ENCODE peak calls at places on chromosome X, in four cellular contexts. R is H9, Q is WERI-Rb-1, K is fibroblast of lung. C is an unnamed sample.

GRCh38 chrX:102712216-102712966 is at the start of gene GPRASP2:
- DNase-seq in Q (peak), K (peak), R (peak), C (peak)

GRCh38 chrX:68492583-68492982 is 6.3 kb upstream of the YIPF6 start:
- DNase-seq in Q (no peak), R (no peak), K (no peak), C (no peak)

GRCh38 chrX:58025979-58026378 is 115.7 kb upstream of the ZXDA start:
- DNase-seq in Q (peak), K (peak), R (no peak), C (peak)

GRCh38 chrX:97026406-97026805 is 142.7 kb downstream of the RPA4 start:
- DNase-seq in K (peak), R (no peak), Q (no peak), C (peak)

GRCh38 chrX:140822861-140823260 is 113.3 kb downstream of the LINC00632 start:
- DNase-seq in Q (no peak), K (no peak), R (no peak), C (no peak)

GRCh38 chrX:132292753-132293152 is 73.5 kb upstream of the RAP2C start:
- DNase-seq in Q (peak), K (peak), R (peak), C (no peak)

GRCh38 chrX:65757943-65758342 is 90.5 kb downstream of the MSN start:
- DNase-seq in Q (no peak), R (no peak), K (no peak), C (no peak)

GRCh38 chrX:112746812-112747630 is 67.3 kb upstream of the LHFPL1 start:
- DNase-seq in K (peak), Q (no peak), R (no peak), C (no peak)

GRCh38 chrX:115560211-115560977 is 580 bp upstream of the PLS3 start:
- DNase-seq in Q (no peak), R (no peak), K (peak), C (no peak)

GRCh38 chrX:69507500-69507789 is 3.3 kb downstream of the NALF2 start:
- DNase-seq in Q (no peak), R (no peak), K (no peak), C (no peak)

GRCh38 chrX:69508610-69509009 is 4.5 kb downstream of the NALF2 start:
- DNase-seq in K (no peak), Q (no peak), R (no peak), C (no peak)

GRCh38 chrX:69510914-69511513 is 6.9 kb downstream of the NALF2 start:
- DNase-seq in Q (no peak), K (no peak), R (no peak), C (no peak)

GRCh38 chrX:69506617-69507499 is 2.7 kb downstream of the NALF2 start:
- DNase-seq in K (no peak), Q (no peak), R (no peak), C (no peak)

GRCh38 chrX:69510137-69510715 is 6.1 kb downstream of the NALF2 start:
- DNase-seq in R (no peak), Q (no peak), K (no peak), C (no peak)
- H3K27ac ChIP-seq in R (no peak), Q (no peak), K (no peak), C (no peak)

GRCh38 chrX:10169180-10169579 is 12.4 kb downstream of the CLCN4 start:
- DNase-seq in K (no peak), Q (no peak), R (no peak), C (no peak)

GRCh38 chrX:10168226-10168625 is 11.5 kb downstream of the CLCN4 start:
- DNase-seq in R (no peak), Q (no peak), K (peak), C (no peak)

GRCh38 chrX:10166731-10167149 is 10.0 kb downstream of the CLCN4 start:
- DNase-seq in R (no peak), K (no peak), Q (no peak), C (no peak)

GRCh38 chrX:10166248-10166716 is 9.5 kb downstream of the CLCN4 start:
- DNase-seq in K (no peak), R (no peak), Q (no peak), C (no peak)

DNA sequence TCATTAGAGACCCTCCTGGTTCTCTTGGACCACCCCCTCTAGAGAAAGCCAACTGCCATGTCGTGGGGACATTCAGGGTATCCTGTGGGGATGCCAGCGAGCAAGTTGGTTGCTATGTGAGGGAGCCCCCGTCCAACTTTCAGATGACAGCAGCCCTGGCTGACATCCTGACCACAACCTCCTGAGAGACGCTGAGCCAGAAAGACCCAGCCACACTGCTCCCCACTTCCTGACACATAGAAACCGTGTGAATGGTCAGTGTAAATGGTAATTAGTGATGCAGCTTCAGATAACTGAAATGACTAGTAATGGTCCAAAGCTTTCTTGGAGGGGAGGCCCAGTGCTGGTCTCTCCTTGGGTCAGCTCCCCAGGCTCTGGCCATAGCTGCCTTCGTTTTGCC is 10.8 kb downstream of the CLCN4 start:
- DNase-seq in Q (no peak), R (no peak), K (peak), C (no peak)
- H3K27ac ChIP-seq in Q (no peak), R (no peak), K (no peak), C (no peak)

GRCh38 chrX:120751683-120752082 is 121.8 kb upstream of the C1GALT1C1 start:
- DNase-seq in Q (no peak), K (no peak), R (no peak), C (no peak)
- H3K27ac ChIP-seq in Q (no peak), K (no peak), R (no peak), C (no peak)

GRCh38 chrX:119728487-119728886 is 29.9 kb upstream of the SOWAHD start:
- DNase-seq in R (peak), Q (peak), K (no peak), C (no peak)
- H3K27ac ChIP-seq in R (no peak), Q (no peak), K (no peak), C (no peak)

GRCh38 chrX:9339603-9340569 is 125.0 kb upstream of the TBL1X start:
- DNase-seq in Q (no peak), K (no peak), R (no peak), C (peak)

GRCh38 chrX:9338986-9339385 is 125.9 kb upstream of the TBL1X start:
- DNase-seq in K (no peak), R (no peak), Q (no peak), C (no peak)

GRCh38 chrX:9333873-9334272 is 131.0 kb upstream of the TBL1X start:
- DNase-seq in Q (no peak), K (no peak), R (no peak), C (no peak)

GRCh38 chrX:9336501-9336900 is 128.4 kb upstream of the TBL1X start:
- DNase-seq in R (no peak), Q (no peak), K (no peak), C (no peak)

DNA sequence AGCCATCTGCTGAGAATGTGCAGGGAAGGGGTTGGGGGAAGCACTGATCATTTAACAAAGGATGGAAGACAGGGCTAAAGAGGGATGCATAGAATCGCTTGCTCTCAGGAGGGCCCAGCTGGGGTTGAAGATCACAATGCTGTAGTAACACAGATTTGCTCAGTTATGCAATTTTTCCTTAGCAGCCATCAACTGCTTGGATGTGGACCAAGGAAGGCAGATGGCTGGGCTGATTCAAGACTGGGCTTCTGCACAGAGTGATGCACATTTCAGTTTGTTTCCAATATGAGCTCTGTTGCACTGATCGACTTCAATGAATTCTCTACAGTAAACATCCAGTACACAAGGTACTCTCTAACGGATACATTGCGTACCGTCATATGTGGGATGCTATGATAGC is 127.8 kb upstream of the TBL1X start:
- DNase-seq in Q (no peak), K (peak), R (no peak), C (no peak)
- H3K27ac ChIP-seq in Q (no peak), K (no peak), R (no peak), C (no peak)

GRCh38 chrX:11352296-11352741 is 59.1 kb downstream of the AMELX start:
- DNase-seq in K (peak), Q (no peak), R (no peak), C (no peak)
- H3K27ac ChIP-seq in K (peak), Q (no peak), R (no peak), C (no peak)

GRCh38 chrX:119495734-119496520 is 27.7 kb downstream of the SLC25A5 start:
- DNase-seq in Q (no peak), R (no peak), K (no peak), C (peak)
- H3K27ac ChIP-seq in Q (no peak), R (no peak), K (no peak), C (no peak)

DNA sequence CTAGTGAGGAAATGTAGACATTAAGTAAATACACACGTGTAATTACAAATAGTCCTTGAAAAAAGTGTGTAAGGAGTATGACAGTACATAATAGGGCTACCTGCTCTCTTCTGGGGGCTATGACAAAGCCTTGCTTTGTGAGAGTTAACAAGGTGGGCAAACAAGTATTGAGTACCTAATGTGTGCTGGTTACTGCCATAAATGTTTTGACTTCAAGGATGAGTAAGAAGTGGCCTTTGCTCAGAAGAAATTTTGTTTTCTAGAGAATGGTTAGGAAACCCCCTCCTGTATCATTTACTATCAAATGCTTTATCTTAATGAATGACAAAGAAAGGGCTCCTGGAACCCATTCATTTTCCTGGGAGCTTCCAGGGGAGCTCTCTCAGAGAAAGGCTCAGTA is 167.0 kb upstream of the CASK start:
- DNase-seq in Q (no peak), R (no peak), K (no peak), C (no peak)
- H3K27ac ChIP-seq in Q (no peak), R (peak), K (no peak), C (no peak)